ENCODE peak calls at places on chromosomes 6 and 20, in eight cellular contexts. D, Z, P, O, W, H, J and G are unnamed samples.

GRCh38 chr20:4369798-4370124 is 351.9 kb upstream of the PRND start:
- DNase-seq in D (no peak), Z (no peak), P (no peak), O (no peak), W (peak), H (no peak), J (no peak), G (no peak)

GRCh38 chr20:39823239-39823638 is 861.1 kb downstream of the DHX35 start:
- DNase-seq in D (no peak), Z (no peak), P (no peak), O (peak), W (no peak), H (no peak), J (no peak), G (no peak)

GRCh38 chr6:22470454-22471368 is 98.7 kb upstream of the HDGFL1 start:
- DNase-seq in D (no peak), Z (no peak), P (no peak), O (peak), W (peak), H (no peak), J (no peak), G (no peak)

GRCh38 chr20:59777321-59777705 is 156.1 kb downstream of the SYCP2 start:
- DNase-seq in D (peak), Z (no peak), P (no peak), O (no peak), W (no peak), H (no peak), J (peak), G (no peak)

GRCh38 chr6:169409742-169410312 is 156.2 kb upstream of the THBS2 start:
- DNase-seq in D (no peak), Z (no peak), P (no peak), O (no peak), W (peak), H (no peak), J (no peak), G (no peak)

GRCh38 chr6:43096451-43097097 is 20.5 kb downstream of the PTK7 start:
- DNase-seq in D (no peak), Z (no peak), P (no peak), O (no peak), W (peak), H (peak), J (no peak), G (peak)

GRCh38 chr6:136326038-136326561 is 36.5 kb upstream of the BCLAF1 start:
- DNase-seq in D (no peak), Z (no peak), P (no peak), O (no peak), W (peak), H (peak), J (no peak), G (no peak)

GRCh38 chr20:11041396-11041795 is 367.6 kb upstream of the JAG1 start:
- DNase-seq in D (no peak), Z (no peak), P (no peak), O (no peak), W (peak), H (no peak), J (no peak), G (no peak)

GRCh38 chr6:44219053-44219814 is 2.5 kb downstream of the MYMX start:
- DNase-seq in D (peak), Z (no peak), P (no peak), O (peak), W (no peak), H (peak), J (no peak), G (peak)